ENCODE peak calls at places on chromosomes 6 and 20, in nine cellular contexts. One of them, this sample, is unnamed.

GRCh38 chr6:39273394-39273793 is 40.8 kb downstream of the KCNK17 start:
- DNase-seq in endodermal cell: peak; percentile 75
- DNase-seq in amniotic epithelial cell: no peak
- DNase-seq in lower lobe of right lung: no peak
- DNase-seq in lung: no peak
- DNase-seq in heart right ventricle: no peak
- DNase-seq in NCI-H345: no peak
- DNase-seq in NCI-H1105: no peak
- DNase-seq in HCT116: no peak
- DNase-seq in this sample: peak; percentile 93

GRCh38 chr6:25302677-25303128 is 23.5 kb downstream of the CARMIL1 start:
- DNase-seq in endodermal cell: no peak
- DNase-seq in amniotic epithelial cell: peak; percentile 82
- DNase-seq in lower lobe of right lung: no peak
- DNase-seq in lung: peak; percentile 49
- DNase-seq in heart right ventricle: no peak
- DNase-seq in NCI-H345: peak; percentile 62
- DNase-seq in NCI-H1105: peak; percentile 68
- DNase-seq in HCT116: no peak
- DNase-seq in this sample: no peak

GRCh38 chr6:98641929-98642328 is 192.4 kb upstream of the POU3F2 start:
- DNase-seq in endodermal cell: no peak
- DNase-seq in amniotic epithelial cell: no peak
- DNase-seq in lower lobe of right lung: no peak
- DNase-seq in lung: no peak
- DNase-seq in heart right ventricle: no peak
- DNase-seq in NCI-H345: peak; percentile 32
- DNase-seq in NCI-H1105: no peak
- DNase-seq in HCT116: no peak
- DNase-seq in this sample: no peak

GRCh38 chr6:39653631-39654030 is 71.6 kb downstream of the KIF6 start:
- DNase-seq in endodermal cell: peak; percentile 46
- DNase-seq in amniotic epithelial cell: no peak
- DNase-seq in lower lobe of right lung: no peak
- DNase-seq in lung: no peak
- DNase-seq in heart right ventricle: no peak
- DNase-seq in NCI-H345: no peak
- DNase-seq in NCI-H1105: no peak
- DNase-seq in HCT116: no peak
- DNase-seq in this sample: no peak

GRCh38 chr6:147322299-147323162 is 118.3 kb downstream of the STXBP5 start:
- DNase-seq in endodermal cell: no peak
- DNase-seq in amniotic epithelial cell: peak; percentile 87
- DNase-seq in lower lobe of right lung: no peak
- DNase-seq in lung: no peak
- DNase-seq in heart right ventricle: peak; percentile 7
- DNase-seq in NCI-H345: no peak
- DNase-seq in NCI-H1105: no peak
- DNase-seq in HCT116: no peak
- DNase-seq in this sample: no peak

GRCh38 chr6:356828-357251 is 34.7 kb upstream of the IRF4 start:
- DNase-seq in endodermal cell: no peak
- DNase-seq in amniotic epithelial cell: no peak
- DNase-seq in lower lobe of right lung: peak; percentile 51
- DNase-seq in lung: no peak
- DNase-seq in heart right ventricle: no peak
- DNase-seq in NCI-H345: no peak
- DNase-seq in NCI-H1105: no peak
- DNase-seq in HCT116: no peak
- DNase-seq in this sample: no peak

GRCh38 chr6:147099974-147100373 is 104.2 kb upstream of the STXBP5 start:
- DNase-seq in endodermal cell: no peak
- DNase-seq in amniotic epithelial cell: peak; percentile 54
- DNase-seq in lower lobe of right lung: no peak
- DNase-seq in lung: no peak
- DNase-seq in heart right ventricle: no peak
- DNase-seq in NCI-H345: no peak
- DNase-seq in NCI-H1105: no peak
- DNase-seq in HCT116: no peak
- DNase-seq in this sample: no peak

GRCh38 chr6:145815351-145815772 is 767 bp upstream of the FBXO30 start:
- DNase-seq in endodermal cell: no peak
- DNase-seq in amniotic epithelial cell: no peak
- DNase-seq in lower lobe of right lung: no peak
- DNase-seq in lung: no peak
- DNase-seq in heart right ventricle: peak; percentile 28
- DNase-seq in NCI-H345: peak; percentile 43
- DNase-seq in NCI-H1105: peak; percentile 25
- DNase-seq in HCT116: no peak
- DNase-seq in this sample: peak; percentile 38

GRCh38 chr20:32415494-32415893 is 57.4 kb downstream of the ASXL1 start:
- DNase-seq in endodermal cell: no peak
- DNase-seq in amniotic epithelial cell: no peak
- DNase-seq in lower lobe of right lung: no peak
- DNase-seq in lung: no peak
- DNase-seq in heart right ventricle: no peak
- DNase-seq in NCI-H345: no peak
- DNase-seq in NCI-H1105: no peak
- DNase-seq in HCT116: no peak
- DNase-seq in this sample: no peak

GRCh38 chr6:117072134-117072533 is 193.2 kb upstream of the VGLL2 start:
- DNase-seq in endodermal cell: no peak
- DNase-seq in amniotic epithelial cell: no peak
- DNase-seq in lower lobe of right lung: no peak
- DNase-seq in lung: no peak
- DNase-seq in heart right ventricle: peak; percentile 35
- DNase-seq in NCI-H345: peak; percentile 41
- DNase-seq in NCI-H1105: peak; percentile 84
- DNase-seq in HCT116: no peak
- DNase-seq in this sample: peak; percentile 51

GRCh38 chr20:1893721-1894470 is 1.3 kb upstream of the SIRPA start:
- DNase-seq in endodermal cell: no peak
- DNase-seq in amniotic epithelial cell: no peak
- DNase-seq in lower lobe of right lung: peak; percentile 86
- DNase-seq in lung: peak; percentile 63
- DNase-seq in heart right ventricle: peak; percentile 55
- DNase-seq in NCI-H345: no peak
- DNase-seq in NCI-H1105: no peak
- DNase-seq in HCT116: peak; percentile 4
- DNase-seq in this sample: no peak

GRCh38 chr20:61134286-61135035 is 117.6 kb upstream of the CDH4 start:
- DNase-seq in endodermal cell: no peak
- DNase-seq in amniotic epithelial cell: no peak
- DNase-seq in lower lobe of right lung: no peak
- DNase-seq in lung: no peak
- DNase-seq in heart right ventricle: no peak
- DNase-seq in NCI-H345: no peak
- DNase-seq in NCI-H1105: no peak
- DNase-seq in HCT116: no peak
- DNase-seq in this sample: no peak

GRCh38 chr6:7909323-7910276 is 988 bp downstream of the TXNDC5 start:
- DNase-seq in endodermal cell: peak; percentile 84
- DNase-seq in amniotic epithelial cell: no peak
- DNase-seq in lower lobe of right lung: peak; percentile 71
- DNase-seq in lung: peak; percentile 57
- DNase-seq in heart right ventricle: peak; percentile 56
- DNase-seq in NCI-H345: peak; percentile 0
- DNase-seq in NCI-H1105: no peak
- DNase-seq in HCT116: no peak
- DNase-seq in this sample: peak; percentile 57

GRCh38 chr6:25788305-25788922 is 33.9 kb downstream of the SLC17A4 start:
- DNase-seq in endodermal cell: peak; percentile 91
- DNase-seq in amniotic epithelial cell: peak; percentile 62
- DNase-seq in lower lobe of right lung: peak; percentile 44
- DNase-seq in lung: peak; percentile 47
- DNase-seq in heart right ventricle: peak; percentile 40
- DNase-seq in NCI-H345: no peak
- DNase-seq in NCI-H1105: peak; percentile 1
- DNase-seq in HCT116: peak; percentile 45
- DNase-seq in this sample: peak; percentile 47

GRCh38 chr6:44960898-44961297 is 367.2 kb upstream of the RUNX2 start:
- DNase-seq in endodermal cell: no peak
- DNase-seq in amniotic epithelial cell: no peak
- DNase-seq in lower lobe of right lung: no peak
- DNase-seq in lung: no peak
- DNase-seq in heart right ventricle: no peak
- DNase-seq in NCI-H345: no peak
- DNase-seq in NCI-H1105: no peak
- DNase-seq in HCT116: peak; percentile 23
- DNase-seq in this sample: no peak

GRCh38 chr6:26593278-26594127 is 3.2 kb upstream of the ABT1 start:
- DNase-seq in endodermal cell: no peak
- DNase-seq in amniotic epithelial cell: no peak
- DNase-seq in lower lobe of right lung: no peak
- DNase-seq in lung: no peak
- DNase-seq in heart right ventricle: no peak
- DNase-seq in NCI-H345: no peak
- DNase-seq in NCI-H1105: no peak
- DNase-seq in HCT116: no peak
- DNase-seq in this sample: no peak

GRCh38 chr6:90434096-90434495 is 137.5 kb upstream of the BACH2 start:
- DNase-seq in endodermal cell: peak; percentile 84
- DNase-seq in amniotic epithelial cell: no peak
- DNase-seq in lower lobe of right lung: no peak
- DNase-seq in lung: no peak
- DNase-seq in heart right ventricle: no peak
- DNase-seq in NCI-H345: no peak
- DNase-seq in NCI-H1105: no peak
- DNase-seq in HCT116: no peak
- DNase-seq in this sample: no peak

GRCh38 chr6:90835584-90836212 is 248.8 kb upstream of the MAP3K7 start:
- DNase-seq in endodermal cell: no peak
- DNase-seq in amniotic epithelial cell: no peak
- DNase-seq in lower lobe of right lung: no peak
- DNase-seq in lung: no peak
- DNase-seq in heart right ventricle: no peak
- DNase-seq in NCI-H345: peak; percentile 18
- DNase-seq in NCI-H1105: peak; percentile 35
- DNase-seq in HCT116: no peak
- DNase-seq in this sample: no peak

GRCh38 chr20:47922280-47922675 is 137.0 kb upstream of the SULF2 start:
- DNase-seq in endodermal cell: no peak
- DNase-seq in amniotic epithelial cell: peak; percentile 22
- DNase-seq in lower lobe of right lung: no peak
- DNase-seq in lung: no peak
- DNase-seq in heart right ventricle: no peak
- DNase-seq in NCI-H345: no peak
- DNase-seq in NCI-H1105: no peak
- DNase-seq in HCT116: no peak
- DNase-seq in this sample: no peak

GRCh38 chr6:166456360-166457156 is 73.8 kb upstream of the MPC1 start:
- DNase-seq in endodermal cell: peak; percentile 75
- DNase-seq in amniotic epithelial cell: peak; percentile 11
- DNase-seq in lower lobe of right lung: no peak
- DNase-seq in lung: no peak
- DNase-seq in heart right ventricle: no peak
- DNase-seq in NCI-H345: no peak
- DNase-seq in NCI-H1105: no peak
- DNase-seq in HCT116: no peak
- DNase-seq in this sample: peak; percentile 33

GRCh38 chr20:35601021-35601973 is 14.3 kb upstream of the SPAG4 start:
- DNase-seq in endodermal cell: peak; percentile 92
- DNase-seq in amniotic epithelial cell: peak; percentile 65
- DNase-seq in lower lobe of right lung: peak; percentile 87
- DNase-seq in lung: peak; percentile 79
- DNase-seq in heart right ventricle: peak; percentile 66
- DNase-seq in NCI-H345: peak; percentile 60
- DNase-seq in NCI-H1105: peak; percentile 17
- DNase-seq in HCT116: no peak
- DNase-seq in this sample: peak; percentile 73

GRCh38 chr6:11033825-11034224 is 10.3 kb downstream of the ELOVL2 start:
- DNase-seq in endodermal cell: no peak
- DNase-seq in amniotic epithelial cell: peak; percentile 90
- DNase-seq in lower lobe of right lung: no peak
- DNase-seq in lung: no peak
- DNase-seq in heart right ventricle: no peak
- DNase-seq in NCI-H345: no peak
- DNase-seq in NCI-H1105: no peak
- DNase-seq in HCT116: no peak
- DNase-seq in this sample: no peak

GRCh38 chr20:3655032-3655405 is 8.2 kb downstream of the GFRA4 start:
- DNase-seq in endodermal cell: no peak
- DNase-seq in amniotic epithelial cell: no peak
- DNase-seq in lower lobe of right lung: no peak
- DNase-seq in lung: no peak
- DNase-seq in heart right ventricle: no peak
- DNase-seq in NCI-H345: no peak
- DNase-seq in NCI-H1105: no peak
- DNase-seq in HCT116: no peak
- DNase-seq in this sample: no peak